ENCODE peak calls at places on chromosome 18, in ten cellular contexts. P, V, B, G, J, X, A, Q, D and S are unnamed samples.

GRCh38 chr18:54776282-54776977 is 51.8 kb upstream of the RAB27B start:
- DNase-seq in V (no peak), J (no peak), G (no peak), P (peak), X (peak), Q (peak), B (no peak), D (peak), A (no peak), S (no peak)

GRCh38 chr18:7038330-7038846 is 79.2 kb downstream of the LAMA1 start:
- DNase-seq in B (peak), D (peak), A (no peak), G (peak), V (no peak), Q (peak), P (peak), X (peak), J (peak), S (peak)

GRCh38 chr18:54444309-54444914 is 86.7 kb downstream of the C18orf54 start:
- DNase-seq in D (peak), X (peak), P (peak), J (peak), B (peak), V (peak), Q (peak), G (peak), A (no peak), S (peak)

GRCh38 chr18:9661564-9661963 is 46.5 kb upstream of the RAB31 start:
- DNase-seq in P (no peak), B (no peak), G (no peak), A (no peak), J (no peak), Q (no peak), D (no peak), V (no peak), X (no peak), S (no peak)

GRCh38 chr18:48792611-48793368 is 158.0 kb downstream of the SMAD7 start:
- DNase-seq in P (no peak), X (no peak), Q (no peak), B (no peak), G (no peak), J (no peak), V (no peak), A (no peak), D (no peak), S (peak)

GRCh38 chr18:30211112-30211511 is 831.4 kb downstream of the DSC3 start:
- DNase-seq in Q (no peak), A (no peak), X (no peak), D (no peak), P (no peak), V (no peak), G (no peak), B (no peak), J (no peak), S (no peak)

GRCh38 chr18:55585586-55586521 is 2.1 kb downstream of the TCF4 start:
- DNase-seq in J (no peak), X (no peak), G (peak), B (peak), P (peak), D (peak), Q (no peak), A (no peak), V (no peak), S (no peak)

GRCh38 chr18:58177886-58178470 is 134.0 kb downstream of the NEDD4L start:
- DNase-seq in J (no peak), P (no peak), Q (no peak), A (no peak), G (no peak), X (no peak), B (no peak), V (no peak), D (no peak), S (no peak)

GRCh38 chr18:31309115-31309514 is 8.8 kb upstream of the DSG1 start:
- DNase-seq in X (no peak), G (no peak), A (no peak), V (no peak), B (no peak), D (no peak), J (no peak), Q (no peak), P (no peak), S (no peak)

GRCh38 chr18:78782951-78783563 is 196.6 kb upstream of the SALL3 start:
- DNase-seq in Q (no peak), G (no peak), B (no peak), J (no peak), D (no peak), V (no peak), P (no peak), A (no peak), X (no peak), S (no peak)

GRCh38 chr18:44789704-44790103 is 109.0 kb downstream of the SETBP1 start:
- DNase-seq in B (no peak), D (peak), J (no peak), Q (peak), A (no peak), X (peak), G (no peak), P (peak), V (no peak), S (no peak)

DNA sequence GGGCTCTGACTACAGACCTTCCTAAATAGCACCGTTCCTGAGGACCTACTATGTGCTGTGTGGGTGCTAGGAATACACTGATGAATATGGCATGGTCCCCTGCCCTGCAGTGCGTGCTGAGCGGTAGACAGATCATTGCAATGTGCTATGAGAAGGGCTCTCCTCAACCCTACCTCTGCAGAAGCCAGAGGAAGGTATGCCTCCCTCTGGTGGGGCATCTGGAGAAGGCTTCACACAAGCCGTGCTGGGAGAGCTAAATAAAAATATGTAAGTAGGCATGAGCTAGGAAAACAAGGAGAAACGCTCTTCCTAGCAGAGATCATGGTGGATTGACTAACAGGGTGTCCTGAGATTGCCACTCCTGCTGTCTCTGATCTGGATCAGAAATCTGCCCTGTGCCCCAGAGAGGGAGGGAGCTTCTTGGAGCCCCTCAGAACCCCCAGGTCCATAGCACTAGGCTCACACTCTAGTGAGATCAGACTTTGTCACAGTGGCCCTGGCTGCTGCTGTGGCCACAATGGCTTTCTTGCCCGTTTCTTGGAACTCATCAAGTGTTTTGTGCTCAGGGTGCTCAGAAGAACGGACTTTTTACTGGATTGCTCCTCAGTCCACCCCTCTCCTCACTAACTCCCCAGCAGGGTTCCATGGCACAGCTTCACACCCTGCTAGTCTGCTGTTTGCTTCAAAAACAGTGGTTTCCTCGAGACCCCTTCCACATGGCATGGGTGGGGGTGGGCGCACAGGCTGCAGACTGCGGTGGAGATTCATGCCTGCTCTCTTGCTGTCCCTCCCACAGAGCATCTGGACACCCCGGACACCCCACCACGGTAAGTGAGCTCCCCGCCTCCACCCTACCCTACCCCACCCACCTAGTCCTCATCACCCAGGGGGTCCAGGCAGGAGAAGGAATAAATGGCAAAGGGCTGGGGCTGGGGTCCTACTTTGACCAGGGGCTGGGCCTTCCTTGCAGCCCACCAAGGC is 14.2 kb downstream of the SIGLEC15 start:
- DNase-seq in B (no peak), V (no peak), G (no peak), P (no peak), A (no peak), Q (peak), X (peak), D (peak), J (peak), S (no peak)
- TF ChIP-seq CTCF in B (no peak), V (peak), G (peak), P (peak), A (peak), Q (peak), X (peak), D (peak), J (peak), S (no peak)

GRCh38 chr18:24853076-24853475 is 392.6 kb downstream of the HRH4 start:
- DNase-seq in Q (no peak), X (no peak), V (no peak), A (no peak), D (no peak), P (no peak), G (no peak), J (no peak), B (no peak), S (no peak)

GRCh38 chr18:24846133-24846532 is 385.7 kb downstream of the HRH4 start:
- DNase-seq in X (no peak), A (no peak), Q (no peak), P (no peak), B (peak), V (no peak), J (no peak), G (no peak), D (no peak), S (no peak)

DNA sequence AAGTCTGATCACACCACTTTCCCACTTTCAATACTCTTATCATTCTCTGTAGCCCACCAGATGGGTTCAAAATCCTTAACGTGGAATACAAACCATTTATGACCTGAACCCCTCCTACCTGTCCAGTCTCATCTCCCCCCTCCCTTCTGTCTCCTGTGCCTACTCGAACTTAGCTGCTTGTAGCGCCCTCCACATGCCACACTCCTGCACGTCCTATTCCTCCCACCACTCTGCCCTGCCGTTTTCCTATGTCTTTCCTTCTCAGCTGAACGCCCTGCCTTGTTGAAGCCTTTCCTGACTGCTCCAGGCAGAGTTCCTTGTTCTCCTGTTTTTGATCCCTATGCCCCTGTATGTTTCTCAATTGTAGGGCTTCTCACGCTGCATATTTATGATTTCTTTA is 390.1 kb downstream of the HRH4 start:
- DNase-seq in B (no peak), X (no peak), P (no peak), V (no peak), A (no peak), J (no peak), Q (no peak), D (no peak), G (no peak), S (no peak)
- TF ChIP-seq CTCF in B (no peak), X (no peak), P (no peak), V (no peak), A (no peak), J (no peak), Q (no peak), D (no peak), G (no peak), S (no peak)

GRCh38 chr18:21896732-21897336 is 156.2 kb downstream of the MIB1 start:
- DNase-seq in J (no peak), X (no peak), V (no peak), Q (no peak), A (no peak), P (no peak), G (no peak), D (peak), B (no peak), S (no peak)
- TF ChIP-seq CTCF in J (no peak), X (no peak), V (no peak), Q (no peak), A (no peak), P (no peak), G (no peak), D (no peak), B (no peak), S (no peak)

DNA sequence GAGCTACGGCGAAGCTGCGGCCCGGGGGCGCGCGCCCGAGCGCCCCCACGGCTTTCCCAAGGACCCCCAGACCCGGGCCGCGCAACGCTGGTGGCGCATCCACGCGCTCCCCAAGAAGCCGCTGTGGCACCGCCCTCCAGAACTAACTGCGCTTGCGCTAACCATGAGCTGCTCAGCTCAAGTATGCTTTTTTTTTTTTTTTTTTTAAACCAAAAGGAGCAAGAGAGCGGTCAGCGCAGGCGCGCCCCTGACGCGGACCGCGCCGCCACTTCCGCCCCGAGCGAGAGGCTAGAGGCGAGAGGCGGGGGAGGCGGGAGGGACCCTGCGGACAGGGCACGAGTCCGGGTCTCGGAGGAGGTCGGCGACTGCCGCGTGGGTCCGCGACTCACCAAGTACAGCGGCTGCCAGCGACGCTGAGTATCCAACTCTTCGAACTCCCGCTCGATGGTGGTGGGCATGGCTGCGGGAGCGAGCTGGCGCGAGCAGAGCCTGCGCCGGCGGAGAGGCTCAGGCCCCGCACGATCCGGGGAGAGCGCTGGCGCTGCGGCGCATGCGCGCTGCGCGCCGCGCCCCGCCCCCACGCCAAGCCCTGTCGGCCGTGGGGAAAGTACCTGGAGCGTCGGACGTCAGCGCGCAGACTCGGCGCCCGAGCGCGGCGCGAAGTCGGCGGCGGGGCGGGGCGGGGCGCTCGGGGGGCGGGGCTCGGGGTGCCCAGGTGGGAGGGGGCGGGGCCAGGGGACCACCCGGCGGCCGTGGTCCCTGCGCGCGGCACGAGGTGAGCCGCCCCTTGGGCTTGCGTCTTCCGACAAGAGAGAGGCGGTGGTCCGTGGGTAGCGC is at the start of gene PTPN2:
- DNase-seq in G (peak), J (peak), Q (peak), V (peak), D (peak), X (peak), A (peak), B (peak), P (peak), S (peak)
- TF ChIP-seq CTCF in G (no peak), J (no peak), Q (no peak), V (no peak), D (no peak), X (no peak), A (no peak), B (no peak), P (no peak), S (no peak)

DNA sequence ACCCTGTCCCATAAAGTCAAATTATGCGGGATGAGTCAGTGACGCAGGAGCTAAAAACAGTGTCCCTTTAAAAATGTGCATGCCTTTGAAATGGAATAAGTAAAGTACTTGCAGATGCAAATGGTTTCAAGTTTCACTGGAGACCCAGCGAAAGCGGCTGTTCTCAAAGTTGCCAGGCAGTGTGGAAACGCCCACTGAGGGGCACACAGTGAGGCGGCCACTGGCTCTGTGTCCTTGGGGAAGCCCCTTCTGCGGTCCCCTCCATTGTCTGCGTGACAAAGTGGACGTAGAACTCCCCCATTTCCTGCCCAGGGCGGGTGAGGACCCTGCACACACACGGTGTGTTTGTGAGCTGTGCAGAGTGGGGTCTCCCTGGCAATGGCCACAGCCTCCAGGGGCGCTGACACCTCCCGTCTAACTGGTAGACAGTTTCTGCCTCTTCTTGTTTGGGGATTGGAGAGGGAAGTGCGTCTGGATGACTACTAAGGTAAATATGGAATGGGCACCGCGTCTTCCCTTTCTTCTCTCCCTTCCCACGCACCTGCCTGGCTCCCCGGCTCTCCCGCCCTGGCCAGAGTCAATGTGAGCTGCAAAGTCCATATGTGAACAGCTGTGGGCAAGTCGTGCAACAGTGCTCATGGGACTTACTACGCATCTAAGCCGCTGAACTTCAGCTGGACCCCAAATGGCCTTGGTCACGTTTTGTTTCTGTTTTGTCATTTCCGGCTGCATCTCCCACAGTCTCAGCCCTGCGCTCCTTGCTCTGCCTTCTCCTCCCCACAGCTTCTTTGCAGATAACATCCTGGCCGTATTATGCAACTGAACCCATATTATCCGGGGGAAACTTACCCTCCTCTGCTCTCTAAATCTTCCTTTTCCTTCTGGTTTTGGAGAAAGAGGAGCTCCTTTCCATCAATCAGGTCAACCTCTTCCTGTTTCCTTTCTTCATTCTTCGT is 33.7 kb upstream of the ZNF516 start:
- DNase-seq in B (no peak), X (peak), J (peak), Q (peak), P (no peak), D (peak), G (peak), V (peak), A (no peak), S (peak)
- TF ChIP-seq CTCF in B (no peak), X (peak), J (no peak), Q (peak), P (no peak), D (no peak), G (no peak), V (no peak), A (peak), S (no peak)

GRCh38 chr18:766550-766860 is 45.5 kb downstream of the YES1 start:
- DNase-seq in G (no peak), X (no peak), Q (no peak), J (no peak), A (no peak), D (no peak), P (no peak), V (no peak), B (no peak), S (no peak)
- TF ChIP-seq CTCF in G (no peak), X (no peak), Q (no peak), J (no peak), A (no peak), D (no peak), P (no peak), V (no peak), B (no peak), S (no peak)

DNA sequence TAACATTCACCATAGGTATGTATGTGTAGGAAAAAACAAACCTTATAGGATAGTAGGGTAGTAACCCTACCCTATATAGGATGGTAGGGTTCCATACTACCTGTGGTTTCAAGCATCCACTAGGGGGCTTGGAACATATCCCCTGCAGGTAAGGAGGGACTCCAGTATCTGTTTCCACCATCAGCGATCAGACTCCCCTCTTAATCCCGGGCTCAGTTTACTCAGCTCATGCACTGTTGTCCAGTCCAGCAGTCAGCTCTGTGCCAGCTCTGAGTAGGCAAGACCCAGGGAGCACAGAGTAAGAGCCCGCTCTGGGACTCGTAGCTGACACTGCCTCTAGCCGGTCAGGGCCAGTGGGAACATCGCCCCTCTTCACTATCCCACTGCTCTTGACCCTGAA is 61.7 kb downstream of the MEX3C start:
- DNase-seq in J (no peak), P (no peak), V (no peak), B (peak), D (no peak), X (no peak), G (no peak), Q (no peak), A (no peak), S (no peak)
- TF ChIP-seq CTCF in J (peak), P (peak), V (no peak), B (peak), D (no peak), X (peak), G (peak), Q (peak), A (peak), S (peak)

GRCh38 chr18:72652990-72653593 is 109.0 kb upstream of the CBLN2 start:
- DNase-seq in A (no peak), P (peak), D (peak), V (peak), Q (peak), G (peak), B (peak), J (peak), X (peak), S (peak)
- TF ChIP-seq CTCF in A (peak), P (peak), D (peak), V (peak), Q (peak), G (peak), B (peak), J (peak), X (peak), S (peak)

GRCh38 chr18:24818451-24818850 is 358.0 kb downstream of the HRH4 start:
- DNase-seq in J (no peak), V (no peak), X (no peak), P (no peak), A (no peak), D (no peak), Q (no peak), B (no peak), G (no peak), S (no peak)
- TF ChIP-seq CTCF in J (no peak), V (no peak), X (no peak), P (no peak), A (no peak), D (no peak), Q (no peak), B (no peak), G (no peak), S (no peak)

GRCh38 chr18:2655954-2656236 is 369 bp downstream of the SMCHD1 start:
- DNase-seq in G (no peak), J (no peak), B (no peak), A (no peak), P (no peak), D (no peak), V (no peak), Q (no peak), X (no peak), S (no peak)
- TF ChIP-seq CTCF in G (no peak), J (no peak), B (peak), A (peak), P (no peak), D (no peak), V (peak), Q (no peak), X (no peak), S (no peak)